ENCODE peak calls at places on chromosomes 13 and 19, in four cellular contexts. H is HCT116, O is K562, V is HepG2. P is an unnamed sample.

GRCh38 chr19:13146763-13147563 is 3.2 kb downstream of the STX10 start:
- DNase-seq in H (no peak), O (no peak), V (no peak), P (peak)

GRCh38 chr19:46416077-46416709 is 2.8 kb upstream of the CCDC8 start:
- DNase-seq in H (peak), O (peak), V (peak), P (peak)

GRCh38 chr13:46295531-46296464 is 84.1 kb downstream of the LRRC63 start:
- DNase-seq in H (no peak), O (no peak), V (no peak), P (no peak)

GRCh38 chr13:56755181-56755580 is 385.5 kb upstream of the PRR20A start:
- DNase-seq in H (no peak), O (no peak), V (no peak), P (no peak)

GRCh38 chr13:27349458-27349857 is 75.0 kb upstream of the GTF3A start:
- DNase-seq in H (no peak), O (no peak), V (no peak), P (no peak)

GRCh38 chr19:46392252-46392801 is 21.0 kb downstream of the CCDC8 start:
- DNase-seq in H (no peak), O (no peak), V (no peak), P (no peak)

GRCh38 chr19:33403973-33404304 is 30.4 kb downstream of the CEBPG start:
- DNase-seq in H (no peak), O (no peak), V (no peak), P (no peak)

GRCh38 chr13:74218291-74218690 is 84.1 kb upstream of the KLF12 start:
- DNase-seq in H (no peak), O (no peak), V (no peak), P (no peak)

GRCh38 chr19:40144151-40144550 is 47.1 kb upstream of the MAP3K10 start:
- DNase-seq in H (no peak), O (no peak), V (no peak), P (no peak)

GRCh38 chr19:16384688-16385087 is 60.1 kb downstream of the KLF2 start:
- DNase-seq in H (no peak), O (no peak), V (no peak), P (no peak)

GRCh38 chr13:36385471-36385870 is 39.3 kb upstream of the SPART start:
- DNase-seq in H (no peak), O (no peak), V (no peak), P (no peak)

GRCh38 chr13:34675626-34676025 is 266.4 kb upstream of the NBEA start:
- DNase-seq in H (no peak), O (no peak), V (no peak), P (no peak)

GRCh38 chr13:80972857-80973478 is 632.0 kb upstream of the SPRY2 start:
- DNase-seq in H (no peak), O (no peak), V (no peak), P (no peak)

DNA sequence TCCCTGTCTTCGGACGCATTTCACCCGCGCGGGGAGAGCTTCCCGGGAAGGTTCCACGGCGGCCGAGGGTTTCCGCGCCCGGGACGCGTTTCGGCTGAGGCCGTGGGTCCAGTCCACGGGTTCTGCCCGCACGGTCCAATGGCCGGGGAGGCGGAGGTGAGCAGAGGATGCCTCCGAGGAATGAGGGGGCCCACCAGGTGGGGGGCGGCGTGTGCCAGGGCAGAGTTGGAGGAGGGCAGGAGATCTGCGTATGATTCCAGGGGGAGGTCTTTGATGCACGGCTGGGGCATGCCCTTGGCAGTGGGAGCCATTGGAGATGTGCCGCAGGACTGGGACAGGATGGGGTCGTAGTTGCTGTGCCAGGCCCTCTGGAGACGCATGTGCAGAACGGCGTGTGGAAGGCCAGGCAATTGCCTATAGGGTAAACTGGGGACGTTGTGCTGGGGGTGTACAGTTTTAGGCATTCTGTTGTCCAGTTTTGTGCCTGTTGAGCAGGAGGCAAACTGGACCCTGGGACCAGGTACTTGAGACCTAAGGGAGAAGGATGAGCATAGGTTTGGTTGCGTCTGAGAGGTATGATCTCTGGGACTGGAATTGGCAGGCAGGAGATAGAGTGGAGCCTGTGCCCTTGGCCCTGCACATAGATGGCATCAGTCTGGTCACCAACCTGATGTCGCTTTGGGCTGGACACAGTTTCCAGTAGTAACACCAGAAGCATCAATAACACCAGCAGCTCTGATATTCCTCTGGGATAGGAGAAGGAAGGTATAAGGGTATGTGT is 751 bp downstream of the ZNF584 start:
- DNase-seq in H (no peak), O (no peak), V (no peak), P (peak)
- TF ChIP-seq ELF1 in H (no peak), O (no peak), V (no peak), P (no peak)

DNA sequence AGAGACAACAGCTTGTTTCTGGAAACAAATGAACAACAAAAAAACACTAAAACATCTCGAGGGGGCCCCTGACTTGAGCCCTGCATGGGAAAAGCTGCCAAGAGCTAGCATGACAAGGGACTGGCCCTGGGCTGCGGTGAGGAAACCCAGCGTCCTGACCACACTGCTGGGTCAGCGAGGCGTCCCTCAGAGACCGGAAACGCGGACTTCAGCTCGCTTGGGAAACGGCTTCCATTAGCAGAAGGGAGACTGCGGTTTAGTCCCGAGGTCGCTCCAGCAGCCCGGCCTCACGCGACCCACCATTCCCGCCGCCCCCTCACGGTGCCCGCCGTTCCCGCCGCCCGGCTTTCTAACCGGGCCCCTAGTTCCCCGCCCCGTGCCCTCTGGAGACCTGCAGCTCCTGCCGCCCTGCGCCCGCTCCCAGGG is 630 bp downstream of the CCDC122 start:
- DNase-seq in H (no peak), O (no peak), V (peak), P (no peak)
- TF ChIP-seq ELF1 in H (no peak), O (no peak), V (no peak), P (no peak)

GRCh38 chr13:51803018-51803417 is 945 bp downstream of the DHRS12 start:
- DNase-seq in H (no peak), O (no peak), V (no peak), P (peak)

GRCh38 chr13:51805313-51805712 is 1.4 kb upstream of the DHRS12 start:
- DNase-seq in H (no peak), O (no peak), V (no peak), P (no peak)

GRCh38 chr13:51804295-51805172 is 571 bp upstream of the DHRS12 start:
- DNase-seq in H (no peak), O (no peak), V (no peak), P (peak)

GRCh38 chr13:51802601-51803000 is 1.4 kb downstream of the DHRS12 start:
- DNase-seq in H (no peak), O (no peak), V (no peak), P (no peak)

DNA sequence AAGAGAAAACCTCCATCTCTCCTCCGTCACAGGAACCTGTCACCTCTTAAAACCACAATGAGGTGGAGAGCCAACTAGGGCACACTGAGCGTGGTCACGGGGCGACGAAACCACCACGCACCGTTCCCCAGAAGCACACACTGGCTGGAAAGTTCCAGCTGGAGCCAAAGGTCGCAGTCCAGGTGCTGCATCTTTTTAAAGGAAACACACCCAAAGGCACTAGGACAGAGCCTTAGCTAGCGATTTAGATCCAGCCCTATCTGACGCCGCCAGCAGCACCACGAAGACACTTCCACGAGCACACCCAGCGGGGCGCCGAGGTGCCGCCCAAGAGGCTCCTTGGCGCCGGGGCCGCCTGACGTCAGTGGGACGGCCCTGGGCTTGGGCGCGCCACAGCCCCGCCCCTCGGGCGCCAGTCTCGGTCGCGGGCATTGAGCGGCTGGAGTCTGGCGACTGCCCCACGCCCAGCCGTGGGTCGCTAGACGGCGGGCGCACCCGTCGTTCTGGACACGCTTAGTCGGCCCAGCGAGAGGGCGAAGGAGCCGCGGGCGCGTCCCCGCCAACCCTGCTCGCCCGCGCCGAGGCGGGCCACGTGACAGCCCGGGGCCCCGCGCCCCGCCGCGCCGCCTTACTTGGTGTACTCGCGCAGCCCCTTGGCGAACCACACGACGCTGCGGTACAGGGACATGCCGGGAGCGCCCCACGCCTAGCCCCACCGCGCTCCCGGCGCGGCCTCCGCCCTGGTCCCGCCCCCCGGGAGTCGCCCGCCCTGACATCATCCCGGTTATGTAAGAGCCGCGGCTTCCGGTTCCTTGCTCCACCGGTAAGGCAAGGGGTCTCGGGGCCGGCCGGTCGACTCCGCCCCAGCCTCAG is at the start of gene DHRS12:
- DNase-seq in H (peak), O (peak), V (peak), P (peak)
- TF ChIP-seq ELF1 in H (no peak), O (peak), V (peak), P (peak)

GRCh38 chr19:19445911-19446361 is 40.5 kb downstream of the GATAD2A start:
- DNase-seq in H (no peak), O (no peak), V (no peak), P (no peak)
- TF ChIP-seq ELF1 in H (no peak), O (no peak), V (no peak), P (no peak)

DNA sequence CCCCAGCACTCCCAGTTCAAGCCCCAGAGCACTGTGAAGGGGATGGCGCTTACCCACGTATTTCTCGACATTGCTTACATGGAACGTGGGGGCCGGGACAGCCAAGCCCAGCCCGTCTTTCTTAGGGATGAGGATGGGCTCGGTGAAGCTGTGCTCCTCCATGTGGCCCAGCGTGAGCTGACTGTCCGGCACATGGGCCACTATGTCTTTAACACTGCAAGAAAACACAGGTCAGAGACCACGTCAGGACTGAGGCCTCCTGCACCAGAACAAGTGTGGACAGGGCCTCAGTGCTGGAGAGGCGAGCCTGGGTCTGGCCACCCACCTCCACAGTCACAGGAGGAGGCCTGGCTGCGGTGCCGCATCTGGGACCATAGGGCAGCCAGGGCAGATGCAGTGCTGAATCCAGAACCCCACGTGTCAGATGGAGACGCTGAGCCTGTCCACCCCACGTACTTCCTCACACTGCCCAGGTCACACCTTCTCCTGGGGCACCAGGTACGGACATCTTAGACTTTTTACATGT is 125.2 kb downstream of the TUBA3C start:
- DNase-seq in H (no peak), O (no peak), V (no peak), P (no peak)
- TF ChIP-seq ELF1 in H (no peak), O (no peak), V (no peak), P (no peak)

DNA sequence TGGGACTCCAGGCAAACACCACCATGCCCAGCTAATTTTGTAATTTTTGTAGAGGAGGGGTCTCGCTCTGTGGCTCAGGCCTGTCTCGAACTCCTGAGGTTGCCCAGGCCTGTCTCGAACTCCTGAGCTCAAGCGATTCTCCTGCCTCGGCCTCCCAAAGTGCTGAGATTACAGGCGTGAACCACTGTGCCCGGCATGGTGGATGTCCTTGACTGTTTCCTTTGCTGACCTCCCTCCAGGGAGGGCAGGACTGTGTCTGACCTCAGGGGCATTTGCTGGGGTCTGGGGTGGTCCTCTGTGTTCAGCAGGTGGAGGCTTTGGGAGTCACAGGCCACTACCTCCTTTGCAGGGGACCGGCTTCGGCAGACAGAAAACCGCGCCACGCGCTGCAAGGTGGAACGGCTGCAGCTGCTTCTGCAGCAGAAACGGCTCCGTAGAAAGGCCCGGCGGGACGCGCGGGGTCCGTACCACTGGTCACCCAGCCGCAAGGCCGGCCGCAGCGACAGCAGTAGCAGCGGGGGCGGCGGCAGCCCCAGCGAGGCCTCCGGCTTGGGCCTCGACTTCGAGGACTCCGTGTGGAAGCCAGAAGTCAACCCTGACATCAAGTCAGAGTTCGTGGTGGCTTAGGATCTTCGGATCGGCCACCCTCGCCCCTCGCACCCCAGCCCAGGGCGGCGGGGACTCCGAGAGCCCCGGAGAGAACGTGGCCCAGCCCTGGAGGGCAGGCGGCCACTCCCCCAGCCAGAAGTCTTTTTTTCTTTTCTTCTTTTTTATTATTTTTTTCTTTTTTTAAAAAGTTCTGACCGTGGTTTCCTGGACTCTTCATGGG is 8.5 kb downstream of the MIDN start:
- DNase-seq in H (no peak), O (no peak), V (no peak), P (no peak)
- TF ChIP-seq ELF1 in H (no peak), O (no peak), V (no peak), P (no peak)

GRCh38 chr19:18746393-18747167 is 44.5 kb downstream of the COMP start:
- DNase-seq in H (no peak), O (no peak), V (no peak), P (no peak)
- TF ChIP-seq ELF1 in H (no peak), O (no peak), V (no peak), P (no peak)

DNA sequence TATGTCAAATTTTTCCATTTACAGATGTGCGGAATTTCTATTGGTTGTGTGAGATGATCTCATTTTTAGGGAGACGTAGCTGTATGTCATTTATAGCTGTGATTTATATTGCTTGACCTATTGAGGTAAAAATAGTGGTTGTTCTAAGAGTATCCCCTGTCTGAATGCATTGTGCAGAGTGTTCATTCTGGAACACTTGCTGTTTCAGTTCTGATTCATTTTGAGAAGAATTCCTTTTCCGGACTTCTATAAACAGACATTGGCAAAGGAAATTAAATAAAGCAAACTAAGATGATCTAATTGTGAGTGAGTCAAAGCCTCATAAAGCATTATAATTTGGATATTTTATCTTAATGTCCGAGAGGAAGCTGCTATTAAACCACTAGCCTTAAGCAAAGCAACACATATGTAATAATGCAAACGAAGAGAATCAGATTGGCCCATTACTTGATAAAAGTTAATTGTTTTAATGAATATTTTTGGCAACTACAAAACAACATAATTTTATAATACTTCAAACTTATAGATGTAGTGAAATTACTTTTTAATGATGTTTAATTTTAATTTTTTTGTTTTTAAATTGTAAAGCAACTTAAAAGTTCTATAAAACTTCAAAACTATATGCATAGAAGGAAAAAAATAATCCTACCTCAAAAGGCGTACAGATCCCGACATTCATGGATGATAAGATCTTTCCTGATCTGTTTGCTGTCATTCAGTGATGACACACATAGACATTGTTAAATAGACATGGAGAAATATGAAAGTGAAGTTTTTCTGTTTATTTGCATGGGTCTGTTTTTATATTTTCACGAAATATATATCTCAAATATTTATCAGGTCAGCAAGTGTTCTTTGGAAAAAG is 942.6 kb upstream of the SLC10A2 start:
- DNase-seq in H (no peak), O (no peak), V (no peak), P (peak)
- TF ChIP-seq ELF1 in H (no peak), O (no peak), V (no peak), P (no peak)

GRCh38 chr19:38265213-38265861 is 964 bp downstream of the SPINT2 start:
- DNase-seq in H (no peak), O (no peak), V (no peak), P (no peak)

GRCh38 chr19:38264486-38265212 is at the start of gene SPINT2:
- DNase-seq in H (peak), O (no peak), V (no peak), P (peak)

GRCh38 chr19:38266070-38266469 is 1.7 kb downstream of the SPINT2 start:
- DNase-seq in H (no peak), O (no peak), V (no peak), P (no peak)

GRCh38 chr19:38262585-38263268 is 1.6 kb upstream of the SPINT2 start:
- DNase-seq in H (no peak), O (no peak), V (no peak), P (no peak)

DNA sequence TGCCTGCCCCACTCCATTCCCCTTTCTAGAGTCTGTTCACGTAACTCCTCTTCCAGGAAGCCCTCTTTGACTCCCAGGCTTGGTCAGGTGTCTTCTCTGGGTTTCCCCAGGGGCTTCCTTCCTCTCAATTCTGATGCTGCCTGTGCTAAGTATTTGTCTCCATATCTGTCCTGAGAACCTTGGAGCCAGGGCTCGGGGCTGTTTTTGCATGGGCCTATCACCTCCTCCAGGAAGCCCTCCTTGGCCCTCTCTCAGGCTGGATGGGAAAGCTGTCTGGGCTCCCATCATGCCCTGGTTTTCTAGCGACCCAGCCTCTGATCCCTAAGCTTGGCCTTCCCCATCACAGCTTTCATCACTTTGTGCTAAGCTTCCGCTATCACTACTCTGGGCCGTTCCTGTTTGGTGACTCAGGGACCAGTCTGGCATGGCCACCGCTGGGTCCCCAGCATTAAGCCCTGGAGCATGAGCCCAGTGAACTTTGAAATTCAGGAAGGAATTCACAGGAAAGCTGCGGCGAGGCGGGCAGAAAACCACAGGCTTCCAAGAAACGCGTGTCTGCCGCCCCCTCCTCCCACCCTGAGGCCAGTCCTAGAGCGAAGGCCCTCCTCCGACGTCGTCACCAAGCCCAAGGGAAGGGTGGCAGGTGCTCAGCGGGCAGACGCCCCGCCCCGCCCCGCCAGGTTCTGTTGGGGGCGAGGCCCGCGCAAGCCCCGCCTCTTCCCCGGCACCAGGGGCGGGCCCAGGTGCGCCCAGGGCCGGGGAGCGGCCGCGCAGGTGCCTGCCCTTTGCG is 482 bp upstream of the SPINT2 start:
- DNase-seq in H (peak), O (peak), V (peak), P (peak)
- TF ChIP-seq ELF1 in H (no peak), O (no peak), V (no peak), P (no peak)

P was measured in SK-N-SH.